ENCODE peak calls at places on chromosome 5, in ten cellular contexts. Q is activated CD4-positive, CD25-positive, alpha-beta regulatory T cell treated with anti-CD3 and anti-CD28 coated beads, Interleukin-2, amount 50 U/mL, for 72 hours; Y is T-helper 1 cell; G is CD8-positive, alpha-beta memory T cell; U is MCF 10A; W is NCI-H345; I is NCI-H1092 treated with DMSO at 0.1 percent for 48 hours; L is putamen; J is fibroblast of lung; V is astrocyte. B is an unnamed sample.

GRCh38 chr5:179278119-179278518 is 67.1 kb downstream of the ADAMTS2 start:
- DNase-seq in L (no peak), Y (no peak), W (no peak), Q (no peak), G (no peak), V (no peak), U (no peak), I (no peak), J (no peak), B (no peak)

GRCh38 chr5:16869821-16870796 is 66.0 kb downstream of the MYO10 start:
- DNase-seq in U (peak), I (no peak), V (peak), Q (no peak), J (no peak), W (no peak), L (no peak), G (no peak), Y (no peak), B (no peak)

GRCh38 chr5:54703091-54703490 is 185.5 kb downstream of the SNX18 start:
- DNase-seq in U (peak), G (no peak), V (peak), I (no peak), Q (no peak), J (peak), W (no peak), Y (no peak), L (no peak), B (no peak)

GRCh38 chr5:74103131-74104023 is 477.4 kb downstream of the ARHGEF28 start:
- DNase-seq in J (peak), Y (no peak), Q (no peak), V (no peak), W (no peak), G (no peak), I (no peak), U (no peak), L (no peak), B (no peak)

GRCh38 chr5:61817472-61818326 is 485.6 kb downstream of the ZSWIM6 start:
- DNase-seq in L (peak), V (peak), Y (no peak), G (no peak), W (peak), I (peak), U (peak), J (peak), Q (no peak), B (no peak)

GRCh38 chr5:127906562-127907204 is 176.9 kb upstream of the SLC12A2 start:
- DNase-seq in J (no peak), Y (no peak), I (no peak), V (no peak), Q (no peak), L (no peak), G (no peak), W (no peak), U (no peak), B (no peak)

GRCh38 chr5:137248476-137248970 is 250.6 kb downstream of the SPOCK1 start:
- DNase-seq in U (no peak), Y (no peak), L (no peak), W (no peak), G (no peak), I (no peak), J (no peak), Q (no peak), V (no peak), B (no peak)

GRCh38 chr5:79824444-79824843 is 134.8 kb downstream of the CMYA5 start:
- DNase-seq in G (no peak), L (no peak), V (no peak), I (no peak), Q (no peak), U (no peak), W (no peak), Y (no peak), J (no peak), B (no peak)

GRCh38 chr5:7589800-7590199 is 193.9 kb downstream of the ADCY2 start:
- DNase-seq in V (no peak), Q (no peak), L (no peak), U (no peak), J (no peak), G (no peak), W (no peak), I (no peak), Y (no peak), B (no peak)

GRCh38 chr5:32042571-32042970 is 131.5 kb downstream of the GOLPH3 start:
- DNase-seq in W (no peak), V (no peak), Q (no peak), Y (no peak), U (peak), J (no peak), G (no peak), L (no peak), I (no peak), B (no peak)

GRCh38 chr5:137573376-137573775 is 74.2 kb upstream of the SPOCK1 start:
- DNase-seq in L (no peak), U (no peak), Y (no peak), V (no peak), W (no peak), J (no peak), G (no peak), Q (no peak), I (no peak), B (no peak)

GRCh38 chr5:90813392-90813791 is 254.8 kb downstream of the ADGRV1 start:
- DNase-seq in Y (no peak), I (no peak), J (no peak), L (no peak), W (no peak), V (no peak), G (no peak), Q (no peak), U (no peak), B (no peak)

GRCh38 chr5:170337055-170337454 is 39.5 kb upstream of the LCP2 start:
- DNase-seq in I (no peak), G (no peak), Y (no peak), Q (no peak), V (no peak), W (no peak), L (no peak), U (no peak), J (no peak), B (no peak)

GRCh38 chr5:172758077-172758835 is 12.7 kb downstream of the DUSP1 start:
- DNase-seq in G (no peak), U (peak), W (no peak), V (peak), J (peak), Y (no peak), I (no peak), Q (no peak), L (no peak), B (no peak)

GRCh38 chr5:107808671-107809137 is 138.0 kb upstream of the EFNA5 start:
- DNase-seq in U (no peak), L (no peak), I (no peak), Q (no peak), V (no peak), W (peak), G (no peak), Y (no peak), J (no peak), B (no peak)

GRCh38 chr5:80835128-80835527 is 125.0 kb upstream of the RASGRF2 start:
- DNase-seq in L (peak), U (no peak), W (no peak), Y (no peak), J (no peak), I (no peak), V (no peak), Q (no peak), G (no peak), B (no peak)

GRCh38 chr5:2895876-2896275 is 144.4 kb upstream of the IRX2 start:
- DNase-seq in G (no peak), L (no peak), Y (no peak), Q (no peak), I (no peak), V (no peak), W (no peak), J (no peak), U (no peak), B (no peak)

GRCh38 chr5:110027527-110028322 is 338.0 kb downstream of the MAN2A1 start:
- DNase-seq in J (no peak), G (no peak), L (no peak), I (no peak), W (no peak), U (no peak), Q (no peak), Y (no peak), V (peak), B (no peak)

GRCh38 chr5:135990518-135991240 is 35.9 kb upstream of the LECT2 start:
- DNase-seq in G (no peak), Q (no peak), I (no peak), W (no peak), U (no peak), Y (no peak), V (no peak), L (no peak), J (no peak), B (no peak)

GRCh38 chr5:105638437-105638836 is 2032.3 kb downstream of the EFNA5 start:
- DNase-seq in G (no peak), J (no peak), W (no peak), Q (no peak), Y (no peak), U (no peak), I (no peak), V (no peak), L (no peak), B (no peak)

GRCh38 chr5:1011226-1011631 is 2.6 kb downstream of the NKD2 start:
- DNase-seq in W (peak), Q (peak), V (no peak), U (peak), G (peak), Y (peak), J (no peak), L (no peak), I (peak), B (peak)

GRCh38 chr5:122478741-122479459 is 166.9 kb downstream of the SNCAIP start:
- DNase-seq in Q (no peak), L (no peak), U (peak), J (peak), I (no peak), V (no peak), G (no peak), W (no peak), Y (no peak), B (no peak)

GRCh38 chr5:74916831-74917710 is 50.9 kb upstream of the FAM169A start:
- DNase-seq in U (peak), Q (no peak), G (no peak), W (peak), J (no peak), I (no peak), L (no peak), Y (no peak), V (peak), B (no peak)

GRCh38 chr5:176693477-176693851 is 46.2 kb downstream of the TSPAN17 start:
- DNase-seq in V (no peak), L (no peak), I (peak), W (no peak), J (no peak), G (no peak), Y (no peak), Q (no peak), U (peak), B (no peak)

GRCh38 chr5:135387629-135387960 is 11.4 kb downstream of the MACROH2A1 start:
- DNase-seq in V (no peak), G (no peak), W (no peak), U (no peak), I (no peak), J (no peak), Q (no peak), L (no peak), Y (no peak), B (no peak)

GRCh38 chr5:33299621-33300208 is 141.1 kb upstream of the TARS1 start:
- DNase-seq in W (no peak), V (peak), Q (no peak), G (no peak), Y (peak), L (peak), I (peak), U (peak), J (peak), B (no peak)

GRCh38 chr5:119439140-119439625 is 13.1 kb upstream of the HSD17B4 start:
- DNase-seq in V (no peak), Y (no peak), W (no peak), L (no peak), J (no peak), Q (no peak), I (no peak), U (peak), G (no peak), B (no peak)

GRCh38 chr5:80884851-80885697 is 75.1 kb upstream of the RASGRF2 start:
- DNase-seq in J (no peak), V (no peak), Y (no peak), Q (no peak), W (no peak), L (no peak), U (peak), G (no peak), I (no peak), B (no peak)

GRCh38 chr5:83724001-83724400 is 3.3 kb upstream of the HAPLN1 start:
- DNase-seq in I (no peak), V (no peak), G (no peak), Y (no peak), Q (no peak), L (no peak), U (no peak), W (no peak), J (no peak), B (no peak)

GRCh38 chr5:59562756-59563389 is 330.7 kb downstream of the PDE4D start:
- DNase-seq in G (no peak), L (no peak), Q (peak), I (no peak), U (peak), W (no peak), Y (peak), J (peak), V (peak), B (no peak)

GRCh38 chr5:100826133-100826532 is 76.9 kb downstream of the ST8SIA4 start:
- DNase-seq in J (peak), I (no peak), G (no peak), W (no peak), U (no peak), V (no peak), L (no peak), Q (no peak), Y (no peak), B (no peak)

GRCh38 chr5:104299998-104300706 is 737.6 kb upstream of the NUDT12 start:
- DNase-seq in Y (no peak), V (no peak), L (no peak), G (no peak), J (no peak), Q (no peak), I (no peak), W (no peak), U (no peak), B (no peak)

GRCh38 chr5:53331463-53331862 is 149.0 kb upstream of the FST start:
- DNase-seq in V (peak), J (no peak), G (no peak), U (peak), Y (no peak), L (no peak), I (no peak), Q (no peak), W (no peak), B (no peak)

GRCh38 chr5:35780236-35780635 is 76.5 kb upstream of the IL7R start:
- DNase-seq in Y (peak), U (no peak), Q (no peak), G (peak), L (no peak), I (no peak), V (no peak), J (no peak), W (no peak), B (no peak)

B was measured in activated naive CD8-positive, alpha-beta T cell treated with anti-CD3 and anti-CD28 coated beads, Interleukin-2, amount 10 ng/mL, durations not matched to agents 7 days and 5 days.